ENCODE peak calls at places on chromosomes 1 and 21, in five cellular contexts. R is H1, E is HepG2, H is K562, A is GM12878. Z is an unnamed sample.

GRCh38 chr1:27669876-27670275 is 2.1 kb downstream of the IFI6 start:
- DNase-seq in E (no peak), R (no peak), H (no peak), A (no peak), Z (no peak)

GRCh38 chr1:226308723-226309397 is at the start of gene LIN9:
- DNase-seq in A (peak), E (peak), R (peak), H (peak), Z (peak)

GRCh38 chr1:19034721-19035120 is 78.2 kb upstream of the IFFO2 start:
- DNase-seq in E (no peak), H (no peak), R (no peak), A (no peak), Z (no peak)

GRCh38 chr1:9730096-9730901 is 78.8 kb downstream of the PIK3CD start:
- DNase-seq in A (no peak), R (no peak), H (no peak), E (no peak), Z (no peak)

GRCh38 chr21:41665766-41666595 is 100.9 kb downstream of the RIPK4 start:
- DNase-seq in E (no peak), A (no peak), H (no peak), R (no peak), Z (no peak)

GRCh38 chr21:42641311-42642218 is 11.9 kb upstream of the PDE9A start:
- DNase-seq in R (no peak), E (no peak), A (no peak), H (no peak), Z (no peak)

GRCh38 chr1:84069236-84069845 is 70.4 kb upstream of the TTLL7 start:
- DNase-seq in A (no peak), R (no peak), E (no peak), H (no peak), Z (peak)

GRCh38 chr1:109547412-109548320 is 749 bp upstream of the GNAI3 start:
- DNase-seq in R (no peak), A (no peak), E (no peak), H (no peak), Z (no peak)

GRCh38 chr1:84587099-84587498 is 12.9 kb upstream of the CTBS start:
- DNase-seq in A (no peak), R (no peak), E (no peak), H (no peak), Z (no peak)

GRCh38 chr1:59971464-59971911 is 44.9 kb upstream of the CYP2J2 start:
- DNase-seq in A (no peak), E (peak), H (peak), R (peak), Z (peak)

GRCh38 chr21:44084496-44085241 is 22.5 kb upstream of the PWP2 start:
- DNase-seq in E (no peak), H (no peak), A (no peak), R (no peak), Z (no peak)

GRCh38 chr1:54250670-54251069 is 50.7 kb downstream of the MRPL37 start:
- DNase-seq in R (no peak), A (no peak), H (no peak), E (no peak), Z (no peak)

GRCh38 chr1:105830614-105831146 is 1225.8 kb upstream of the PRMT6 start:
- DNase-seq in R (no peak), E (no peak), A (no peak), H (no peak), Z (no peak)

GRCh38 chr1:31575373-31576140 is 758 bp upstream of the TINAGL1 start:
- DNase-seq in H (peak), R (peak), E (peak), A (no peak), Z (peak)

GRCh38 chr1:67552336-67552759 is 122.1 kb upstream of the SERBP1 start:
- DNase-seq in A (no peak), R (no peak), H (no peak), E (peak), Z (no peak)

GRCh38 chr1:205582046-205582445 is 49.8 kb downstream of the ELK4 start:
- DNase-seq in A (no peak), R (no peak), E (peak), H (no peak), Z (no peak)

GRCh38 chr1:236363237-236363636 is 30.8 kb upstream of the EDARADD start:
- DNase-seq in A (no peak), E (no peak), H (no peak), R (no peak), Z (no peak)

GRCh38 chr1:235056937-235057336 is 71.7 kb downstream of the TOMM20 start:
- DNase-seq in H (peak), E (no peak), R (no peak), A (no peak), Z (no peak)

GRCh38 chr21:44466351-44466954 is 11.1 kb downstream of the LRRC3 start:
- DNase-seq in R (no peak), A (no peak), E (no peak), H (no peak), Z (no peak)

GRCh38 chr21:26966978-26967913 is at the start of gene ADAMTS5:
- DNase-seq in A (no peak), E (no peak), R (peak), H (no peak), Z (no peak)

GRCh38 chr1:54742262-54742661 is 22.1 kb downstream of the PARS2 start:
- DNase-seq in H (no peak), E (no peak), A (no peak), R (no peak), Z (no peak)

GRCh38 chr1:109802136-109802900 is 38.6 kb upstream of the EPS8L3 start:
- DNase-seq in E (no peak), H (no peak), R (no peak), A (no peak), Z (no peak)

GRCh38 chr1:188825471-188825870 is 1652.2 kb downstream of the BRINP3 start:
- DNase-seq in E (no peak), A (no peak), R (no peak), H (no peak), Z (no peak)

GRCh38 chr1:3930696-3931309 is 30.7 kb upstream of the C1orf174 start:
- DNase-seq in A (no peak), E (no peak), R (no peak), H (no peak), Z (no peak)

GRCh38 chr1:31588751-31589515 is 12.6 kb downstream of the TINAGL1 start:
- DNase-seq in R (peak), A (no peak), E (no peak), H (no peak), Z (no peak)

GRCh38 chr1:54310439-54311328 is 95.5 kb downstream of the SSBP3 start:
- DNase-seq in E (peak), A (no peak), R (peak), H (peak), Z (peak)

GRCh38 chr1:11741919-11742598 is 6.1 kb downstream of the AGTRAP start:
- DNase-seq in H (no peak), E (no peak), A (no peak), R (no peak), Z (no peak)

GRCh38 chr1:211951856-211952255 is 83.5 kb downstream of the INTS7 start:
- DNase-seq in E (peak), A (no peak), R (no peak), H (no peak), Z (peak)

GRCh38 chr1:17023103-17023502 is 11.4 kb upstream of the ATP13A2 start:
- DNase-seq in R (no peak), E (no peak), A (peak), H (no peak), Z (no peak)

GRCh38 chr1:18481190-18481920 is 625 bp downstream of the KLHDC7A start:
- DNase-seq in A (no peak), R (no peak), H (no peak), E (no peak), Z (no peak)

GRCh38 chr1:97904528-97904927 is 16.3 kb downstream of the DPYD start:
- DNase-seq in H (no peak), E (no peak), R (no peak), A (no peak), Z (no peak)

GRCh38 chr1:169295425-169295824 is 72.2 kb downstream of the NME7 start:
- DNase-seq in E (no peak), A (no peak), R (no peak), H (no peak), Z (no peak)

GRCh38 chr1:230317823-230318819 is 108.0 kb downstream of the PGBD5 start:
- DNase-seq in A (no peak), H (no peak), R (no peak), E (peak), Z (no peak)

GRCh38 chr1:21781971-21782867 is 730 bp downstream of the USP48 start:
- DNase-seq in R (no peak), H (peak), E (peak), A (peak), Z (no peak)

GRCh38 chr1:6870086-6870485 is 84.8 kb downstream of the CAMTA1 start:
- DNase-seq in A (no peak), H (no peak), R (no peak), E (no peak), Z (no peak)

GRCh38 chr1:6873298-6874015 is 88.2 kb downstream of the CAMTA1 start:
- DNase-seq in H (no peak), R (no peak), A (no peak), E (no peak), Z (no peak)

GRCh38 chr1:6870571-6870970 is 85.3 kb downstream of the CAMTA1 start:
- DNase-seq in A (no peak), H (no peak), R (no peak), E (no peak), Z (no peak)

GRCh38 chr1:6872573-6873261 is 87.5 kb downstream of the CAMTA1 start:
- DNase-seq in H (no peak), A (no peak), R (no peak), E (no peak), Z (no peak)

DNA sequence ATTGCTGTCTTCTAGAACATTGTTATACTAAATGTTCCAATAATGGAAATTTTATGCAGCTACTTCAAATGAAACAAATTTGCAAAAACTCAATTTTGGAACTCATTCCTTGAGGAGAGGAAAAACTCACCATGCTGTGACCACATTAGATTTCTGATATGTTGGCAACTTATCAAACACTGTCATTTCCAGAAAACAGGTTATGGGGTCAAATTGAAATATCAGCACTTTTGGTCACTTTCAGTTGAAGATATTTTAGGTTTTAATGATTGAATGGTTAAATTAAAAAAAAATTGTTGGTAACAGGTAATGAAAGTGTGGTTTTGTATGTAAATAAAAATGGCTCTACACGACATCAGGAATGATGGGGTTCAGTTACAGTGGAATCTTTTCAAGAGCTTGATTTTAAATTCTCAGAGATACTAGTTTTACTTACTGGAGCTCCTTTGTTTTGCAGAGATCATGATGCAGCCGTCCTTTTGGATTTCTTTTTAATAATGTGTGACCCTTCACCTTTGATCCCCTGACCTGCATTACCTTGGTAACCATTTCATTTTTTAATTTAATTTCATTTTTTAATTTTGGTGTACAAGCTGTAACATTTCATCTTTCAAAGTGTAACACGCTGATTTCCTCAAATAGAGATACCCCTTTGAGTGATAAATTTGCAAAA is 86.2 kb downstream of the CAMTA1 start:
- DNase-seq in E (no peak), A (no peak), R (no peak), H (no peak), Z (no peak)
- TF ChIP-seq SIN3A in E (no peak), A (no peak), R (no peak), H (no peak), Z (no peak)

GRCh38 chr1:87061742-87062156 is 147.3 kb downstream of the HS2ST1 start:
- DNase-seq in A (peak), H (no peak), R (no peak), E (no peak), Z (no peak)
- TF ChIP-seq CEBPB in A (no peak), H (no peak), R (no peak), E (no peak), Z (no peak)

DNA sequence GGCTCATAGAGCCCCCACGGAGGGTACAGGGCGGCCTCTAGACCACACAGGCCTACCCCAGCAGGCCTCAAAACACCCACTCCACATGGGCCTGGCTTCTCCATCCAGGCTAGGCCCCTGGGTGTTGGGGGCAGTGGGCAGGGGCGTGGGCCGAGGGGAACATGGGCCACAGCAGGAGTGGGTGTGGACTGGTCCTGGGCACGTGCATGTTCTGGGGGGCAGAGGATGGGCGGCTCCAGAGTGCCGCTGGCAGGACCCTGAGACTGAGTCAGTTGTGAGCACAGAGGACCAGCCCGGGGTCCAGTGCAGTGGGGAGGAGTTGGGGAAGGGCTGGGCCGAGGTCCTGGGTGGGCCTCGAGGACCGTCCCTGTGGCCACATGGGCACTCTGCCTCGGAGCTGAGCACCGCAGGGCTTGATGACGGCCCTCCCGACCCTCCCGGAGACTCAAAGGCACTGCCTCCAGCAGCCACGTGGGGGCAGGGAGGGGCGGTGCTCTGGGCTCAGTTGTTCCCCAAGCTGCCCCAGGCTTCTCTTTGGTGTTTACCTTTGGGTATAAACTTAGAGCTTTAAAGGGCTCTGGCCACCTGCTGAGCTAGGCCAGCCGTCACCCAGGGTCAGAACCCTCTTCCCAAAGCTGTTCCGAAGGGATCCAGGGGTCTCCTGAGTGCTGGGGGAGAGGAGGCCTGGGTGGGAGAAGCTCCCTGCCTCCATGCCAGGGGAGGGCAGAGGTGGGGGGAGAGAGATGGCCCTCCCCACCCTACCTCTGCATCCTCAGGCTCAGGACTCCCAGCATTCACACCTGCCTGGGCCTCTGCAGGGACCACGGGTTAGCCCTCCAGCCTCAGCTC is 79.9 kb downstream of the MORN1 start:
- DNase-seq in E (peak), H (peak), A (no peak), R (peak), Z (peak)
- TF ChIP-seq JUND in E (no peak), H (no peak), A (no peak), R (no peak), Z (no peak)

GRCh38 chr21:28509031-28509430 is 483.6 kb downstream of the LTN1 start:
- DNase-seq in H (no peak), A (no peak), R (no peak), E (no peak), Z (no peak)
- TF ChIP-seq SIN3A in H (no peak), A (no peak), R (no peak), E (no peak), Z (no peak)

GRCh38 chr1:104294259-104294658 is 544.6 kb downstream of the AMY1C start:
- DNase-seq in R (no peak), E (no peak), H (no peak), A (no peak), Z (no peak)
- TF ChIP-seq CEBPB in R (no peak), E (no peak), H (no peak), A (no peak), Z (no peak)

GRCh38 chr1:164771001-164771550 is 212.1 kb downstream of the PBX1 start:
- DNase-seq in A (no peak), H (no peak), R (no peak), E (no peak), Z (no peak)
- TF ChIP-seq JUND in A (no peak), H (no peak), R (no peak), E (no peak), Z (no peak)

DNA sequence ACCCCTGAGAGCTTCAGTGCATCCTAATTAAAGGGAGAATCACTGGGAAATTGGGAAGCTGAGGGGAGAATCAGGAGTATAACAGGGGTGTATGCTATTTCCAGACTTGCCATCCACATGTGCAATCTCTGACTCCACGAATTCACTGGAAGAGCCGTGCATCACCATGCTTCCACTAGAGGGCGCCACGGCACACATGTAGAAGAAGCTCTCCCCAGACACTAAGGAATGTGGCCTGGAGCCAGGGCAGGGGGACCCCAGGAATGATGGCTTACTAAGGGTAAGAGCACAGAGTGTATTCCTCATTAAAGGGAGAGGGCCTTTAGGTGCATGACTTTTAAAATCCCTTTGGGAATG is 81.5 kb downstream of the ABCA4 start:
- DNase-seq in A (no peak), R (peak), H (peak), E (peak), Z (peak)
- TF ChIP-seq SIN3A in A (no peak), R (no peak), H (no peak), E (no peak), Z (no peak)

GRCh38 chr1:116676291-116676690 is 8.8 kb upstream of the IGSF3 start:
- DNase-seq in R (no peak), A (no peak), H (no peak), E (no peak), Z (no peak)

GRCh38 chr1:116677474-116678062 is 10.0 kb upstream of the IGSF3 start:
- DNase-seq in E (no peak), H (no peak), R (no peak), A (no peak), Z (no peak)

GRCh38 chr1:116671835-116672234 is 4.3 kb upstream of the IGSF3 start:
- DNase-seq in E (no peak), R (no peak), H (no peak), A (no peak), Z (no peak)

GRCh38 chr1:116673935-116674630 is 6.5 kb upstream of the IGSF3 start:
- DNase-seq in H (no peak), E (no peak), A (no peak), R (no peak), Z (no peak)

DNA sequence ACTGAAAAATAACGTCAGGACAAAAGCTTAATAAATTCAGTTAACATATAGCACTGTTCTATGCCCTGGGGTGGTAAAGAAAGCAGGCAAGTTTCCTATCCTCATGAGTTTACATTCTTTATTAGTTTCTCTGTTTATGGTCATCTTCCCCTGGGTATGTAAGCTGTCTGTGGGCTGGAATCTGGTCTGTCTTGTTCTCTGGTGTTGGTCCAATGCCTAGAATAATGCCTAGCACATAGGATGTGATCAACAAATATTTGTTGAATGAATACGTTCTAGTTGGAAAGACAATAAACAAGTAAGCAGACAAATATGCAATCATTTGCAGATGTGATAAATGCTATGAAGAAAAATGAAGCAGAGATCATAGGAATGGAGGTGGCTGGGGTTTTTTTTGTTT is 7.2 kb upstream of the IGSF3 start:
- DNase-seq in R (no peak), E (no peak), A (no peak), H (no peak), Z (no peak)
- TF ChIP-seq CEBPB in R (no peak), E (no peak), A (no peak), H (no peak), Z (no peak)

GRCh38 chr1:58927026-58927721 is 143.3 kb upstream of the JUN start:
- DNase-seq in R (peak), A (no peak), E (no peak), H (no peak), Z (no peak)
- TF ChIP-seq JUND in R (no peak), A (no peak), E (no peak), H (no peak), Z (no peak)

DNA sequence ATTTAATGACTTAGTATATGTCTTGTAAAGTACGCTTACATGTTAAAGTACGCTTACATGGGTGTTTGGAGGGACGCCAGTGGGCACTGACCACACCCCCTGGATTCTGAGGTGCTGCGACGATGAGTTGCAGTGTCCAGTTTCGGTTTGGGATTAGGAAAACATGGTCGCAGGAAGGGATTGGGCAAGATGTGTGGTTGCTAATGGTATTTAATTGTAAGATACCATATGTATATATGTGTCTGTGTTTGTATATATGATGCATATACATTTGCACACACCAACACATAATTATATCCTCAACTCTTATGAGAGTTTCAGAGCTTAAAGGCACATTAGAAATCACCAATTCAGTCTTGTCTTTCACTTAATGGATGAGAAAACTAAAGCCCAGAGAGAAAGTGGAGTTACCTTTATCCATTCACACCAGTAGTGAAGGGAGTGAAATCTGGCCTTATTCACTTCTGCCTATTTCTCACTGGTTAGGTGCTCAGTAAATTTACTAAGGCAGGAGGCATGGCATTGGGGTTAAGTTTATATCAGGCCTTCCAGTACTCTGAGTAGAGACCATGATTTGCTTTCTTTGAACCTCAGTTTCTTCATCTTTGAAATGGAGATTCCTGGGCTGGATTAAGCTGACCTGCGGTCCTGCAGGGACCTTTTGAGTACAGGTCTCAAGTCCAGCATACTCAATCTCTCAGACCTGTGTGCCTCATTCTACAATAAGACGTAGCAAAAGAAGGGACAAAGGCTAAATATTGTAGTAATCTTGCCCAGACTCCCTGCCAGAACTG is 1.1 kb downstream of the SMYD2 start:
- DNase-seq in R (no peak), A (no peak), E (peak), H (peak), Z (peak)
- TF ChIP-seq SIN3A in R (no peak), A (no peak), E (no peak), H (no peak), Z (no peak)

Z was measured in HCT116.